ENCODE peak calls at places on chromosomes 12 and 14, in six cellular contexts. A is CD8-positive, alpha-beta T cell; U is thoracic aorta; N is GM23338; G is stomach; K is upper lobe of right lung. J is an unnamed sample.

GRCh38 chr12:69091447-69092022 is 147.8 kb upstream of the CPSF6 start:
- DNase-seq in U (no peak), K (no peak), G (no peak), N (peak; percentile 63), A (no peak), J (no peak)

GRCh38 chr14:103020271-103020910 is 37.0 kb downstream of the CDC42BPB start:
- DNase-seq in N (no peak), G (no peak), A (no peak), K (no peak), U (no peak), J (no peak)

GRCh38 chr14:35532783-35533356 is 1.1 kb upstream of the INSM2 start:
- DNase-seq in N (no peak), G (no peak), U (no peak), K (no peak), A (no peak), J (no peak)

GRCh38 chr12:53338916-53339315 is 2.8 kb upstream of the SP7 start:
- DNase-seq in G (no peak), N (no peak), K (no peak), A (no peak), U (no peak), J (no peak)

GRCh38 chr12:113103756-113104450 is 31.7 kb downstream of the RASAL1 start:
- DNase-seq in U (no peak), G (peak; percentile 36), A (peak; percentile 72), K (peak; percentile 80), N (peak; percentile 89), J (peak; percentile 71)

GRCh38 chr14:101228949-101229541 is 325.5 kb upstream of the RTL1 start:
- DNase-seq in G (no peak), K (no peak), N (no peak), U (no peak), A (peak; percentile 36), J (no peak)

GRCh38 chr12:84497819-84498218 is 414.8 kb downstream of the SLC6A15 start:
- DNase-seq in K (no peak), N (peak; percentile 32), U (no peak), G (no peak), A (no peak), J (no peak)

GRCh38 chr12:96185914-96186313 is 8.3 kb upstream of the ELK3 start:
- DNase-seq in A (no peak), G (no peak), N (no peak), K (no peak), U (no peak), J (no peak)

GRCh38 chr12:111394480-111394879 is 11.2 kb upstream of the SH2B3 start:
- DNase-seq in A (no peak), N (no peak), K (no peak), U (no peak), G (no peak), J (no peak)

GRCh38 chr12:111398530-111398929 is 7.2 kb upstream of the SH2B3 start:
- DNase-seq in K (no peak), A (no peak), G (no peak), U (no peak), N (no peak), J (no peak)

GRCh38 chr12:111395557-111396187 is 10.1 kb upstream of the SH2B3 start:
- DNase-seq in G (no peak), K (no peak), N (no peak), U (no peak), A (no peak), J (no peak)

GRCh38 chr12:111393700-111394275 is 11.9 kb upstream of the SH2B3 start:
- DNase-seq in G (no peak), K (peak; percentile 88), A (no peak), U (no peak), N (no peak), J (no peak)

DNA sequence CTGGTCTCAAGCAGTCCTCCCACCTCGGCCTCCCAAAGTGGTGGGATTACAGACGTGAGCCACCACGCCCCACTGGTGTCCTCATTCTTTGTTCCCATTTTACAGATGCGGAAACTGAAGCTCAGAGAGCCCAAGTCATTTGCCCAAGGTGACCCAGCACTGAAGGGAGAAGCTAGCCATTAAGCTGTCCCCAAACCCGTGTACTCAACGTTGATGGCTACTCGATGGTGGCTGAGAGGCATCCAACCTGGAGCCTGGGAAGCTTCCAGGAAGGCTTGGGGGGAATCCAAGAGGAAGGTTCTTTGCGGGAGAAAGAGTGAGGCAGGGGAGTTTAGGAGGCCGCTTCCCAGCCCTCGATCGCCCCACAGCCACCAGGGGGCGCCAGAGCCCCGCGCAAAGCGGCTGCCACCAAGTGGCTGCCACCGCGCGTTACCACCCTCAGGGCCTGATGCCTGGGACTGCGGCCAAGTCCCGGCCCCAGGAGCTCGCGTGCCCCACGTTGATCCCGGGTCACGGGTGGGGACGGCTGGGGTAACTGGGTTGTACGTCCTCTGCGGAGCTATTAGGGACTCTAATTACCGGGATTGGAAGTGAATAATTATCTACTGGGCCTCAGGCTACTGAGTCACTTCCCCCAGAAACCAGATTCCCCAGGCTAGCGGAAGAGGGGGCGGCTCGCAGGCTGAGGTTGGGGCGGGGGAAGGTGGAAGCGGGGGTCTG is 8.8 kb upstream of the SH2B3 start:
- DNase-seq in G (peak; percentile 89), N (peak; percentile 88), A (peak; percentile 95), K (peak; percentile 94), U (peak; percentile 44), J (peak; percentile 69)
- H3K27ac ChIP-seq in G (peak overlapping the region; percentile 68), N (no peak overlapping the region), A (no peak overlapping the region), K (peak overlapping the region; percentile 39), U (no peak overlapping the region), J (no peak overlapping the region)

DNA sequence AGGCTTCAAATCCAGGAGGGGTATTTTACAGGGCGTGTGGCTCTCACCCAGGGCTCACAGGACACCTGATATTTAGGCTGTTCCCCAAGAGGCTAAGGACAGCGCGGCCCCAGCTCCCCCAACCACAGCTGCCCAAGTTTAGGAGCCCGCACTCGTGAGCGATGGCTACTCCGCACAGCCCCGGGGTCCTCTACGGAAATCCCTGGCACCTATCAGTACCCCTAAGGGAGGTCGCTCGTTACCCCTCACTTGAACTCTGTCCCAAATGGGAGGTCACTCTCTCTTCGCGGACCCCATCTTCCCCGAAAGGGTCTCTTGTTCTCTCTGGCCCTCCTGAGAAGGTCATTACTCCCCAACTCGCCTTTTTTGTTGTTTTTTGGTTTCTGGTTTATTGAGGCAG is 708 bp upstream of the P2RX4 start:
- DNase-seq in G (no peak), A (no peak), K (no peak), N (no peak), U (no peak), J (no peak)
- H3K27ac ChIP-seq in G (peak overlapping the region; percentile 97), A (peak overlapping the region; percentile 86), K (peak overlapping the region; percentile 88), N (no peak overlapping the region), U (no peak overlapping the region), J (no peak overlapping the region)

DNA sequence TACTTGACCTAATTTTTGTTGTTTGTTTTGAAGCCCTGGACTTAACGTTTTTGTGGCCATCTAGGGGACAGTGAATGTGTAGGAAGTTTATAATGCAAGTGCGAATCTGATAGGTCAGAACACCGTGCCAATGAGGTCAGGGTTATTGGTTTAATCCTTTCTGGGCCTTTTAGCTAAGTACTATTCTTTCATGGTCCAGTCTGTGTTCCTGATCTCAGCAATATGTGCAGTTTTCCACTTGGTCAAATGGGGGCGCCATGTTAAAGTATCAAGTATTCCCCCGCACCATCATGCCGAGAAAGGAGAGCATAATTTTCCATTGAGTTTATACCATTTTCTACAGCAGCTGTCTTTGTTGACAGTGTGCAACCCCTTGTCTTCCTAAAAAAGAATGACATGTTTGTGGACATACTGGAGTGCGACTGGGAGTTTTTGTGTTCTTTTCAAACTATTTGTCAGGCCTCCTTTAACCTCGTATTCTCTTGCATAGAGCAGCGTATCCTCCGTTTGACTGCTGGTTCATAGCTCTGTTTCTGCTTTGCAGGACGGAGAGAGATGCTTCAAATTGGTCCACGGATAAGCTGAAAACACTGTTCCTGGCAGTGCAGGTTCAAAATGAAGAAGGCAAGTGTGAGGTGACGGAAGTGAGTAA is 1.3 kb downstream of the AHSA1 start:
- DNase-seq in N (peak; percentile 91), U (no peak), A (no peak), G (peak; percentile 66), K (no peak), J (peak; percentile 50)
- H3K27ac ChIP-seq in N (no peak overlapping the region), U (no peak overlapping the region), A (peak overlapping the region; percentile 72), G (no peak overlapping the region), K (no peak overlapping the region), J (peak overlapping the region; percentile 100)

DNA sequence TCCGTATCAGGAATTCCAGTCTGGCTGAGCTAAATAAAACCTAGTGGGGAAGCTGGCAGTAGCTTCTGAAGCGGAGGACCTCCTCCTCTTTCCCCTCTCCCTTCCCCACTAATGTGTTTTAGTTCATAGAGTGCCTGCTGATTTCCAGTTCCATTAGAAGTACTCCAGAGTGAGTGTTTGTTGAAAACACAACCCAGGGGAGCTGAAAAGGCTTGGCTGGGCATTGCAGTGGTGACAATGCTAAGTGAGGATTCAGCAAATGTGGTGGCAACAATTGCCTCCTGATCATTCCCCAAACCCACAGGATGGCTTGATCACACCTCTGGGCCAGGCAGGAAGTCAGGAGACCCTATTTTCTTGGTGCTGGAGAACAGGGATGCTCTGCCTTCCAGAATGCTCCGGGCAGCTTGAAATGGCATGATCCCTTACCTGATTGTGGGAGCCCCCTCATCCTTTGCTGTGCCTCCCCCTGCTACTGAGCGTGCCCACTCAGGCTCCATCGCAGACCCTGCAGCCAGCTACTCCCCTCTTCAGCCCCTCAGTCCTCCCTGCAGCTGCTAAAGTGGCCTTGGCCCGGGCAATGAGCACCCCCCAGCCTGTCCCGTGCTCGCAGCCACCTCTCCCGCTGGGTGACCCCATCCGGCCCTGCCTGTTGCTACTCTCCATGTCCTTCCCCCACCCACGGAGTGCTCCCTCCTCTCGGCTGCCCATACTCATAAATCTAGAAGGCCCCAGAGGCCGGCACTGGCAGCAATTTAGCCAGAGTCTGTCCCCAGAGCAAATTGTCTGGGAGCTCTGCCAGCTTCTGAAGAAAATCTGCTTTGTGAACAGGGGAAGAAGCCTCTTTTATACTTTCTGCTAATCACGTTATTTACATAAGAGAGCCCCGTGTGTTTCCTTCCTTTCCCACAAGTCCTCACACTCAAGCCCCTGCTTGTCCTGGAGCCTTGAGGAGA is 143.9 kb upstream of the FRMD6 start:
- DNase-seq in G (no peak), A (no peak), N (no peak), K (peak; percentile 64), U (peak; percentile 25), J (peak; percentile 23)
- H3K27ac ChIP-seq in G (peak overlapping the region; percentile 56), A (no peak overlapping the region), N (no peak overlapping the region), K (peak overlapping the region; percentile 36), U (peak overlapping the region; percentile 64), J (peak overlapping the region; percentile 92)

GRCh38 chr14:95601650-95602049 is 66.8 kb downstream of the GLRX5 start:
- DNase-seq in N (no peak), K (no peak), G (no peak), A (no peak), U (no peak), J (no peak)
- H3K27ac ChIP-seq in N (no peak overlapping the region), K (no peak overlapping the region), G (no peak overlapping the region), A (no peak overlapping the region), U (no peak overlapping the region), J (no peak overlapping the region)

GRCh38 chr12:47777151-47777550 is 4.1 kb downstream of the SLC48A1 start:
- DNase-seq in N (no peak), K (no peak), A (no peak), U (no peak), G (no peak), J (no peak)
- H3K27ac ChIP-seq in N (no peak overlapping the region), K (peak overlapping the region; percentile 52), A (no peak overlapping the region), U (peak overlapping the region; percentile 78), G (peak overlapping the region; percentile 70), J (peak overlapping the region; percentile 95)

GRCh38 chr12:105083551-105084105 is 630 bp downstream of the ALDH1L2 start:
- DNase-seq in A (no peak), N (peak; percentile 37), G (peak; percentile 58), U (peak; percentile 24), K (peak; percentile 74), J (peak; percentile 11)
- H3K27ac ChIP-seq in A (no peak overlapping the region), N (no peak overlapping the region), G (peak overlapping the region; percentile 39), U (peak overlapping the region; percentile 65), K (peak overlapping the region; percentile 53), J (no peak overlapping the region)

J was measured in caudate nucleus.